ENCODE peak calls at places on chromosomes 2 and 18, in six cellular contexts. One of them, this sample, is unnamed. For H3K9me3, the result is how much of the 10 kb centered on the place peaks cover.

GRCh38 chr2:121771976-121772742 is 16.7 kb downstream of the TSN start:
- DNase-seq in kidney: no peak
- DNase-seq in H1: no peak
- DNase-seq in right cardiac atrium: no peak
- DNase-seq in A549: no peak
- DNase-seq in GM23248: no peak
- DNase-seq in this sample: no peak

GRCh38 chr18:55753643-55754255 is 165.8 kb upstream of the TCF4 start:
- DNase-seq in H1: no peak
- DNase-seq in A549: peak
- DNase-seq in GM23248: peak
- DNase-seq in right cardiac atrium: no peak
- DNase-seq in kidney: no peak
- DNase-seq in this sample: no peak

GRCh38 chr2:163191372-163191771 is 352.8 kb upstream of the KCNH7 start:
- DNase-seq in kidney: no peak
- DNase-seq in H1: no peak
- DNase-seq in GM23248: peak
- DNase-seq in right cardiac atrium: no peak
- DNase-seq in A549: peak
- DNase-seq in this sample: no peak

GRCh38 chr18:35389095-35389618 is 12.0 kb upstream of the ZNF396 start:
- DNase-seq in GM23248: peak
- DNase-seq in H1: no peak
- DNase-seq in kidney: no peak
- DNase-seq in A549: no peak
- DNase-seq in right cardiac atrium: no peak
- DNase-seq in this sample: no peak

GRCh38 chr2:137942037-137942784 is 22.1 kb upstream of the HNMT start:
- DNase-seq in right cardiac atrium: no peak
- DNase-seq in A549: peak
- DNase-seq in GM23248: no peak
- DNase-seq in kidney: no peak
- DNase-seq in H1: no peak
- DNase-seq in this sample: no peak

GRCh38 chr2:60544980-60545560 is 8.4 kb downstream of the BCL11A start:
- DNase-seq in kidney: no peak
- DNase-seq in right cardiac atrium: peak
- DNase-seq in A549: no peak
- DNase-seq in GM23248: no peak
- DNase-seq in H1: no peak
- DNase-seq in this sample: no peak

GRCh38 chr18:46736136-46736535 is 20.7 kb downstream of the ST8SIA5 start:
- DNase-seq in GM23248: no peak
- DNase-seq in kidney: no peak
- DNase-seq in A549: no peak
- DNase-seq in H1: no peak
- DNase-seq in right cardiac atrium: no peak
- DNase-seq in this sample: no peak

GRCh38 chr2:120526047-120526562 is 180.2 kb downstream of the INHBB start:
- DNase-seq in right cardiac atrium: peak
- DNase-seq in A549: no peak
- DNase-seq in H1: no peak
- DNase-seq in kidney: no peak
- DNase-seq in GM23248: no peak
- DNase-seq in this sample: no peak

GRCh38 chr2:62774555-62775366 is 69.2 kb downstream of the EHBP1 start:
- DNase-seq in right cardiac atrium: no peak
- DNase-seq in kidney: no peak
- DNase-seq in A549: peak
- DNase-seq in GM23248: peak
- DNase-seq in H1: no peak
- DNase-seq in this sample: no peak

DNA sequence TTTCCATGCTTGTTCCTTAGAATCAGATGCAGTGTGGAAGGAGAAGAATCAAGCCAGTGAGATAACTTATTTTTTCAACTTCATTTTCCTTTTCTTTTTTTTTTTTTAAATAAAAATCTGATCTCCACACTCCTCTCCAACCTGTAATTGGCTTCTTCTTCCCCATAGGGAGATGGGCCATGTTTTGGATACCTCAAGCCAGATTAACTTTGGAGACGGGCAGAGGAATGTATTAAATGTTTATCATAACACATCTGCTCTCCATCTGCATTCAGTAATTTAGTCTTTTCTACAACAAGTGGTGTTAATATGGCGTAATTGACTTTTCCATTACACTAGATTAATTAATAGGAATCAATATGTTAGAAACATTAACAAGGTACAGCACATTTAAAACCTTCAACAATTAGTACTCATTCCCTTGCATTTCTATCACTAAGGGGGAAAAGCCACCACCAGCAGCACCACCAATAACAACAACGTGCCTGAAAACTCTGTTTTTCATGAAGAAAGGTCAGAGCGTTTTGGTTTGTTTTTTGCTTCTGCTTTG is 244.1 kb downstream of the MYCN start:
- DNase-seq in GM23248: no peak
- DNase-seq in kidney: no peak
- DNase-seq in right cardiac atrium: no peak
- DNase-seq in H1: no peak
- DNase-seq in A549: no peak
- DNase-seq in this sample: no peak
- H3K9me3 ChIP-seq in GM23248: under half
- H3K9me3 ChIP-seq in kidney: under half
- H3K9me3 ChIP-seq in right cardiac atrium: under half
- H3K9me3 ChIP-seq in H1: under half
- H3K9me3 ChIP-seq in A549: under half
- H3K9me3 ChIP-seq in this sample: under half

GRCh38 chr2:33214857-33215256 is 261.6 kb upstream of the RASGRP3 start:
- DNase-seq in GM23248: no peak
- DNase-seq in right cardiac atrium: no peak
- DNase-seq in A549: no peak
- DNase-seq in kidney: no peak
- DNase-seq in H1: no peak
- DNase-seq in this sample: no peak
- H3K9me3 ChIP-seq in GM23248: under half
- H3K9me3 ChIP-seq in right cardiac atrium: under half
- H3K9me3 ChIP-seq in A549: under half
- H3K9me3 ChIP-seq in kidney: under half
- H3K9me3 ChIP-seq in H1: under half
- H3K9me3 ChIP-seq in this sample: under half

GRCh38 chr2:229057997-229058553 is 213.0 kb downstream of the PID1 start:
- DNase-seq in GM23248: no peak
- DNase-seq in right cardiac atrium: no peak
- DNase-seq in kidney: no peak
- DNase-seq in H1: no peak
- DNase-seq in A549: no peak
- DNase-seq in this sample: no peak

GRCh38 chr2:229054311-229054710 is 216.8 kb downstream of the PID1 start:
- DNase-seq in right cardiac atrium: no peak
- DNase-seq in A549: no peak
- DNase-seq in H1: no peak
- DNase-seq in kidney: no peak
- DNase-seq in GM23248: no peak
- DNase-seq in this sample: no peak

GRCh38 chr2:229059331-229060033 is 211.6 kb downstream of the PID1 start:
- DNase-seq in kidney: no peak
- DNase-seq in H1: no peak
- DNase-seq in GM23248: no peak
- DNase-seq in A549: no peak
- DNase-seq in right cardiac atrium: no peak
- DNase-seq in this sample: no peak

DNA sequence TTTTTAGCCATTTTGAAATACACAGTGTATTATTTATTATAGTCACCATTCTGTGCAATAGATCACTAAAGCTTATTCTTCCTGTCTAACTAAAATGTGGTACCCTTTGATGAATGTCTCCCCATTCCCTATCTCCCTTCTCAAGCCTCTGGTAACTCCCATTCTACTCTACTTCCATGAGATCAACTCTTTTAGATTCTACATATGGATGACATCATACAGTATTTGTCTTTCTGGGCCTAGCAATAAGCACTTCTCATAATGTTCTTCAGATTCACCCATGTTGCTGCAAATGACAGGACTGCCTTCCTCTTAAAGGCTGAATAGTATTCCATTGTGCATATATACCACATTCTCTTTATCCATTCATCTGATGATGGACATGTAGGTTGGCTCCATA is 210.9 kb downstream of the PID1 start:
- DNase-seq in H1: no peak
- DNase-seq in A549: no peak
- DNase-seq in right cardiac atrium: no peak
- DNase-seq in GM23248: no peak
- DNase-seq in kidney: no peak
- DNase-seq in this sample: no peak
- H3K9me3 ChIP-seq in H1: under half
- H3K9me3 ChIP-seq in A549: under half
- H3K9me3 ChIP-seq in right cardiac atrium: under half
- H3K9me3 ChIP-seq in GM23248: under half
- H3K9me3 ChIP-seq in kidney: under half
- H3K9me3 ChIP-seq in this sample: under half

GRCh38 chr2:89829828-89830227 is 1138.4 kb downstream of the RPIA start:
- DNase-seq in A549: no peak
- DNase-seq in GM23248: no peak
- DNase-seq in kidney: no peak
- DNase-seq in H1: no peak
- DNase-seq in right cardiac atrium: no peak
- DNase-seq in this sample: no peak

GRCh38 chr2:89831686-89832498 is 1140.4 kb downstream of the RPIA start:
- DNase-seq in H1: no peak
- DNase-seq in kidney: no peak
- DNase-seq in GM23248: no peak
- DNase-seq in A549: no peak
- DNase-seq in right cardiac atrium: no peak
- DNase-seq in this sample: no peak

GRCh38 chr2:89833780-89834117 is 1142.3 kb downstream of the RPIA start:
- DNase-seq in GM23248: no peak
- DNase-seq in kidney: no peak
- DNase-seq in A549: no peak
- DNase-seq in right cardiac atrium: no peak
- DNase-seq in H1: no peak
- DNase-seq in this sample: no peak

GRCh38 chr2:89834306-89834705 is 1142.8 kb downstream of the RPIA start:
- DNase-seq in H1: no peak
- DNase-seq in kidney: no peak
- DNase-seq in right cardiac atrium: no peak
- DNase-seq in GM23248: no peak
- DNase-seq in A549: no peak
- DNase-seq in this sample: no peak

GRCh38 chr2:89833116-89833779 is 1141.8 kb downstream of the RPIA start:
- DNase-seq in A549: peak
- DNase-seq in right cardiac atrium: no peak
- DNase-seq in GM23248: no peak
- DNase-seq in kidney: no peak
- DNase-seq in H1: no peak
- DNase-seq in this sample: no peak
- H3K9me3 ChIP-seq in A549: under half
- H3K9me3 ChIP-seq in right cardiac atrium: under half
- H3K9me3 ChIP-seq in GM23248: under half
- H3K9me3 ChIP-seq in kidney: under half
- H3K9me3 ChIP-seq in H1: half or more
- H3K9me3 ChIP-seq in this sample: half or more

DNA sequence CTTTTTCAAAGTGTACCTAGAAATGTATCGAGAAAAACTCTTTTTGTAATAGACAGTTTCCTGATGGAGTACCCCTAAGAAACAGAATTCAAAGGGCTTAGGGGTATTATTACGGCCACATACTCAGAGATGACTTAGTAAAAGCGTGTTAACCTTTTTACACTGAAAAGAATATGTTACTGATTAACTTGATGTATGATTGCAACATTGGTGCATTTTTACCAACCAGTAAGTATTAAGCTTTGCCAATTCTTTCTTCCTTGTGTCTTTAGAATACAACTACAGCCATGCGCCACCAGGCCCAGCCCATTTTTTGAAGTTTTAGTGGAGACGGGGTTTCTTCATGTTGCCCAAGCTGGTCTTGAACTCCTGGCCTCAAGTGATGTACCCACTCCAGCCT is 1997.0 kb upstream of the LRRTM1 start:
- DNase-seq in GM23248: no peak
- DNase-seq in kidney: no peak
- DNase-seq in right cardiac atrium: no peak
- DNase-seq in A549: no peak
- DNase-seq in H1: no peak
- DNase-seq in this sample: no peak
- H3K9me3 ChIP-seq in GM23248: under half
- H3K9me3 ChIP-seq in kidney: under half
- H3K9me3 ChIP-seq in right cardiac atrium: under half
- H3K9me3 ChIP-seq in A549: under half
- H3K9me3 ChIP-seq in H1: under half
- H3K9me3 ChIP-seq in this sample: under half

DNA sequence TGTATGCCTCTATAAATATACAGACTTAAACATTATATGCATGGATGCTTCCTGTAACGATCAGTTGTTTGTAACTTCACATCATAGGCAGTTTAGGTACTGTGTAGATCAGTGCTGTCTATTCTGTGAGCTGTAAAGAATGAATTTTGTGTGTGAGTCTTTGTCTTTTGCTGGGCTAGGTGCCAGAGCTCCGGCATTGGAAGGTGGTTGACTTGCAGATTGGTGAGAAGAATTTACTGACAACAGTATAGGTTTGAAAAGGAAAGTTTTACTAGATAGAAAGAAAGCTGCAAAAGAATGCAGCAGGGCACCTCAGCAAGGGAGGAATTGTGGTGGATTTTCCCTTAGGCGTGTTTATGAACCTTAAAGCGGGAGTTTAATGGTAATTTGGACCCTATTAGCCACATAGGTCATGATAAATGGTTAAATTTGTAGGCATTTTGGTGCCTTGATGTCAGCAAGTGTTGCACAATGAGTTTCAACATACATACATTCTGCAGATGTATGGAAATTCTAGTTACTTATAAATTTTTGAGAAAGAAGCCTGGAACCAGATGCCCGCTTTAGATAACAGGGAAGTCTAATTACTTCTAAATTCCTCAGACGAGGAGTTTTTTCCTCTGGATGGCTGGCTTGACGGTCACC is 6.7 kb upstream of the QPCT start:
- DNase-seq in GM23248: no peak
- DNase-seq in A549: no peak
- DNase-seq in kidney: no peak
- DNase-seq in H1: no peak
- DNase-seq in right cardiac atrium: no peak
- DNase-seq in this sample: no peak
- H3K9me3 ChIP-seq in GM23248: under half
- H3K9me3 ChIP-seq in A549: under half
- H3K9me3 ChIP-seq in kidney: under half
- H3K9me3 ChIP-seq in H1: under half
- H3K9me3 ChIP-seq in right cardiac atrium: under half
- H3K9me3 ChIP-seq in this sample: under half

DNA sequence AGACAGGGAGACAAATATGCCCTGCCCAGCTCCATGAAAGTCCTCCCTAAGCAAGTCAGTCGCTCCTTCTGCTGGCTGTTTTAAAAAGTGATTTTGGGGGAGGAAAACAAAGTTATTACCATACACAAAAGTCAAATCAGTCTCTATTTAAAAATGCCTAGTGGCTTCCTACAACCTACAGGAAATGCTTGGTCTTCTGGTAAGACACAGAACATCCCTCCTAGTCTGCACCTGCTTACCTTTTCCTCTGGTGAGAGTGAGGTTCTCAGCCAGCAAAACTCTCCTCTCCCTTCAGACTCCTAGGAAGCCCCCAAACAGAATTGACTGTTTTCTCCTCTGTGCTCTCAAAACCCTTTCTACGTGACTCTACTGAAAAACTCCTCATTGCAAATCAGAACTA is 13.5 kb downstream of the CMPK2 start:
- DNase-seq in H1: no peak
- DNase-seq in GM23248: no peak
- DNase-seq in A549: no peak
- DNase-seq in right cardiac atrium: no peak
- DNase-seq in kidney: no peak
- DNase-seq in this sample: no peak
- H3K9me3 ChIP-seq in H1: under half
- H3K9me3 ChIP-seq in GM23248: under half
- H3K9me3 ChIP-seq in A549: under half
- H3K9me3 ChIP-seq in right cardiac atrium: under half
- H3K9me3 ChIP-seq in kidney: under half
- H3K9me3 ChIP-seq in this sample: under half

This sample was measured in T-helper 17 cell.